ENCODE peak calls at places on chromosomes 4 and X, in nine cellular contexts. J, G, H, E, V, Z, I, D and B are unnamed samples. For H3K27me3 and H3K4me1, the result is how much of the 10 kb centered on the place peaks cover.

GRCh38 chr4:135365065-135365464 is 1163.5 kb upstream of the PABPC4L start:
- DNase-seq in D (no peak), V (no peak), E (no peak), J (no peak), I (peak), Z (no peak), G (no peak), H (no peak), B (no peak)

GRCh38 chrX:50157545-50158125 is 43.2 kb downstream of the AKAP4 start:
- DNase-seq in H (no peak), D (no peak), I (peak), E (no peak), G (no peak), V (no peak), Z (no peak), J (peak), B (no peak)

GRCh38 chr4:22551550-22551949 is 35.7 kb upstream of the ADGRA3 start:
- DNase-seq in G (no peak), H (no peak), V (no peak), J (no peak), Z (no peak), I (no peak), D (no peak), E (no peak), B (no peak)

GRCh38 chr4:40934671-40935070 is 184.9 kb downstream of the NSUN7 start:
- DNase-seq in Z (no peak), V (no peak), J (no peak), E (no peak), H (no peak), I (no peak), G (no peak), D (no peak), B (no peak)

GRCh38 chrX:149652232-149652981 is 20.8 kb upstream of the TMEM185A start:
- DNase-seq in V (no peak), J (no peak), H (no peak), E (no peak), I (no peak), G (no peak), Z (no peak), D (no peak), B (no peak)

GRCh38 chr4:82099863-82100579 is 273.8 kb downstream of the HNRNPD start:
- DNase-seq in Z (no peak), V (no peak), J (no peak), I (no peak), H (no peak), E (no peak), D (no peak), G (no peak), B (no peak)

GRCh38 chr4:17510582-17510981 is 1.3 kb downstream of the QDPR start:
- DNase-seq in H (no peak), V (no peak), E (no peak), Z (no peak), G (no peak), I (no peak), D (no peak), J (no peak), B (no peak)

GRCh38 chr4:37540486-37540885 is 145.7 kb downstream of the RELL1 start:
- DNase-seq in E (no peak), G (no peak), I (no peak), J (no peak), Z (no peak), D (no peak), V (no peak), H (no peak), B (no peak)

GRCh38 chr4:176525576-176525975 is 205.8 kb downstream of the SPCS3 start:
- DNase-seq in V (no peak), Z (no peak), I (no peak), D (no peak), J (no peak), E (no peak), G (no peak), H (no peak), B (no peak)

GRCh38 chr4:110614173-110614948 is 8.5 kb downstream of the PITX2 start:
- DNase-seq in Z (no peak), E (no peak), I (peak), G (no peak), J (no peak), D (no peak), V (no peak), H (no peak), B (no peak)
- H3K27me3 ChIP-seq in Z (half or more), E (half or more), I (half or more), G (under half), J (under half), D (half or more), V (half or more), H (half or more), B (half or more)

GRCh38 chr4:139295317-139296299 is 5.7 kb upstream of the NAA15 start:
- DNase-seq in V (peak), G (peak), J (peak), E (peak), Z (peak), I (peak), H (peak), D (peak), B (peak)
- H3K4me1 ChIP-seq in V (under half), G (under half), J (under half), E (under half), Z (under half), I (under half), H (under half), D (under half), B (under half)

DNA sequence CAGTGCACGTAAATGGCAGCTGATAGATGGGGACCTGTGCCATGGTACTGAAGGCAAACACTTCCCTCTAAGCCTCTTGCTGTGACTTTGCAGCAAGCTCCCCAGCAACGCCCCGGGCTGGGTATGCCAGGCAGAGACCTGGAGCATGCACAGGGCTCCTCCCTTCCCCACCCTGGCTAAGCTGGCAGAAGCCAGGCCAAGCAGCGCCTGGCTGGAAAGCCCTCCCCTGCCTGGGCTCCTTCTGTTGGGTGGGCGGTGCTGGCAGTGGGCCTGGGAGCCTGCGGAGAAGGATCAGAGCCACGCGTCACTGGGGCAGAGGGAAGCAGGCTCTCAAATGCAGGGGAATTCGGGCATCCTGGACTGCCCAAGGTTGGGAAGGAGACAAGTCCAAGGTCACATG is 3.6 kb downstream of the ATP2B3 start:
- DNase-seq in V (no peak), G (no peak), H (peak), E (no peak), I (no peak), D (peak), Z (no peak), J (no peak), B (no peak)
- H3K27me3 ChIP-seq in V (under half), G (under half), H (half or more), E (under half), I (half or more), D (half or more), Z (under half), J (under half), B (under half)

GRCh38 chr4:151688785-151689043 is 72.1 kb downstream of the GATB start:
- DNase-seq in E (no peak), V (no peak), I (no peak), D (no peak), Z (no peak), H (no peak), J (no peak), G (no peak), B (no peak)
- H3K4me1 ChIP-seq in E (under half), V (under half), I (under half), D (under half), Z (under half), H (half or more), J (under half), G (under half), B (half or more)

DNA sequence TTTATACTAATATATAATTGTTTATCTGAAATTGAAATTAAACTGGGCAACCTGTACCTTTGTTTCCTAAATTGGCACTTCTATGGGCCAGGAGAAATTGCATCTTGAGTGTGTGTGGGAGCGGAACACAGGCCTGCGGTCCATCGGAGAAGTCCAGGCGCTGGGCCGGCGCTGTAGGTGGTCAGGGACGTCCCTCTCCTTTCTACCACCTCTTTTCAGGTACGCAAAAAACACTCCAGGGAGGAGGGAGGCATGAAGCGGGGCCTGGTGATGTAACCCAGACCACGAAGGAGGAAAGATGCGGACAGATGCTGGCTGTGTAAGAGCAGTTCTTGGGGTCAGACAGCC is 691 bp downstream of the MGAT4D start:
- DNase-seq in E (no peak), V (no peak), G (no peak), J (no peak), D (no peak), Z (no peak), H (no peak), I (no peak), B (no peak)
- H3K27me3 ChIP-seq in E (under half), V (under half), G (under half), J (under half), D (half or more), Z (under half), H (half or more), I (half or more), B (under half)

DNA sequence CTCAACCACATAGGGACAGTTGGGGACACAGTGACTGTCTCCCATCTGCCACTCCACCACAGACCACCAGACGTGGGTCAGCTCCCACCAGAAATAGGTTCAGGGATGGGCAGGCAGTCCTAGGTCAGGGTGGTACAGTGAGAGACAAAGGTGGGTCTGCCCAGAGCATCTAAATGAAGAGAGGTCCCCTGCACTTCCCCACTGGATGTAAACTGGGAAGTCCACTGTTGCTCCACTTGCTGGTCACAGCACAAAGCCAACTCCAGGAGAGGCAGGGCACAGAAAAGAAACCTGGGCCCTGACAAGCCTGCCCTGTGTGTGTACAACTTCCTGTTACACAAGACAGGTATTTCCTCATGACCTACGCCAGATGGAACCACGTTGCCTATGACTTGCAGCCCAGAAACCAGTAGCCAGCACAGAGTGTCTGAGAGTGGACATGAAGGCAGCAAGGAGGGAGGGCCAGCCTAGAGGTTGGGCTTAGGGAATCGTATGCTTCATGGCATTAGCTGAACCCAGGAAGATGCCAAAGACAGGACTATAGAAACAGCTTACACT is 161.8 kb downstream of the SH3KBP1 start:
- DNase-seq in D (no peak), V (no peak), I (peak), E (no peak), G (no peak), Z (no peak), H (no peak), J (no peak), B (no peak)
- H3K4me1 ChIP-seq in D (under half), V (under half), I (under half), E (under half), G (under half), Z (half or more), H (under half), J (under half), B (under half)

GRCh38 chr4:15778191-15778741 is at the start of gene CD38:
- DNase-seq in I (peak), D (peak), G (no peak), J (no peak), E (no peak), V (peak), H (no peak), Z (no peak), B (peak)

GRCh38 chr4:15779336-15779735 is 1.2 kb downstream of the CD38 start:
- DNase-seq in Z (no peak), J (peak), H (no peak), G (no peak), D (peak), I (peak), V (peak), E (no peak), B (peak)

GRCh38 chr4:15781427-15782095 is 3.4 kb downstream of the CD38 start:
- DNase-seq in H (no peak), G (no peak), D (no peak), E (no peak), Z (no peak), J (no peak), V (no peak), I (no peak), B (no peak)

GRCh38 chr4:15778742-15779231 is 659 bp downstream of the CD38 start:
- DNase-seq in Z (peak), H (no peak), G (no peak), D (peak), V (peak), J (peak), I (peak), E (no peak), B (peak)

GRCh38 chr4:15779789-15780188 is 1.7 kb downstream of the CD38 start:
- DNase-seq in H (no peak), V (no peak), Z (no peak), I (peak), E (no peak), G (no peak), J (no peak), D (no peak), B (no peak)
- H3K27me3 ChIP-seq in H (under half), V (under half), Z (under half), I (under half), E (under half), G (under half), J (under half), D (under half), B (under half)